ENCODE peak calls at places on chromosomes 13 and 19, in four cellular contexts. I, E, S and H are unnamed samples.
A peak's percentile ranks its signal among the peaks of the same experiment; 100 is the strongest.

GRCh38 chr19:5799247-5800241 is 5.3 kb upstream of the NRTN start:
- DNase-seq in I (no peak), E (no peak), S (no peak), H (no peak)

GRCh38 chr19:3343619-3344502 is 22.5 kb upstream of the NFIC start:
- DNase-seq in I (no peak), E (peak; percentile 56), S (peak; percentile 97), H (peak; percentile 89)

GRCh38 chr19:36245210-36246005 is 30.5 kb downstream of the ZNF146 start:
- DNase-seq in I (no peak), E (no peak), S (no peak), H (no peak)

GRCh38 chr13:110347088-110347487 is 40.0 kb downstream of the COL4A2 start:
- DNase-seq in I (no peak), E (no peak), S (no peak), H (no peak)

GRCh38 chr13:33204130-33204927 is 81.2 kb downstream of the STARD13 start:
- DNase-seq in I (no peak), E (no peak), S (no peak), H (peak; percentile 74)

GRCh38 chr19:8147579-8147978 is 1.8 kb downstream of the FBN3 start:
- DNase-seq in I (no peak), E (no peak), S (no peak), H (no peak)

GRCh38 chr19:17967258-17968051 is 548 bp downstream of the KCNN1 start:
- DNase-seq in I (no peak), E (no peak), S (no peak), H (no peak)

GRCh38 chr19:42038675-42039074 is 31.3 kb downstream of the GRIK5 start:
- DNase-seq in I (no peak), E (no peak), S (no peak), H (no peak)

GRCh38 chr19:2095338-2095938 is 688 bp downstream of the MOB3A start:
- DNase-seq in I (no peak), E (peak; percentile 15), S (no peak), H (no peak)

GRCh38 chr19:12891553-12892021 is 627 bp downstream of the GCDH start:
- DNase-seq in I (no peak), E (no peak), S (no peak), H (no peak)

GRCh38 chr19:1128111-1128510 is 24.3 kb downstream of the GPX4 start:
- DNase-seq in I (no peak), E (no peak), S (no peak), H (no peak)

GRCh38 chr19:19026299-19026971 is 6.9 kb downstream of the SUGP2 start:
- DNase-seq in I (no peak), E (no peak), S (peak; percentile 49), H (no peak)

GRCh38 chr19:3123088-3123721 is 12.6 kb upstream of the GNA15 start:
- DNase-seq in I (no peak), E (no peak), S (no peak), H (no peak)

GRCh38 chr19:34367424-34367957 is 2.5 kb downstream of the GPI start:
- DNase-seq in I (no peak), E (no peak), S (no peak), H (no peak)

GRCh38 chr13:94280357-94280756 is 199.1 kb downstream of the DCT start:
- DNase-seq in I (no peak), E (no peak), S (no peak), H (no peak)

GRCh38 chr19:47765522-47766358 is 12.8 kb upstream of the SELENOW start:
- DNase-seq in I (no peak), E (no peak), S (no peak), H (no peak)

GRCh38 chr13:90272356-90272755 is 1075.1 kb upstream of the MIR17HG start:
- DNase-seq in I (peak; percentile 2), E (no peak), S (no peak), H (no peak)

GRCh38 chr13:25806304-25806974 is 245.4 kb downstream of the SHISA2 start:
- DNase-seq in I (no peak), E (no peak), S (no peak), H (no peak)

GRCh38 chr19:56718231-56718630 is 46.7 kb upstream of the ZNF835 start:
- DNase-seq in I (no peak), E (no peak), S (no peak), H (no peak)

GRCh38 chr19:38470788-38471480 is 37.4 kb downstream of the RYR1 start:
- DNase-seq in I (no peak), E (no peak), S (no peak), H (no peak)

GRCh38 chr13:59750860-59751259 is 412.9 kb downstream of the DIAPH3 start:
- DNase-seq in I (no peak), E (no peak), S (no peak), H (no peak)

GRCh38 chr19:12788682-12789097 is 2.6 kb upstream of the JUNB start:
- DNase-seq in I (no peak), E (no peak), S (peak; percentile 72), H (peak; percentile 94)

GRCh38 chr13:75544681-75545333 is 4.8 kb upstream of the UCHL3 start:
- DNase-seq in I (peak; percentile 63), E (no peak), S (peak; percentile 22), H (no peak)

GRCh38 chr13:113157929-113158747 is at the start of gene PROZ:
- DNase-seq in I (no peak), E (no peak), S (no peak), H (no peak)

GRCh38 chr13:68810660-68811059 is 1297.0 kb upstream of the ATXN8OS start:
- DNase-seq in I (no peak), E (no peak), S (no peak), H (no peak)

GRCh38 chr19:33678796-33679195 is 57.0 kb downstream of the CHST8 start:
- DNase-seq in I (no peak), E (no peak), S (peak; percentile 27), H (peak; percentile 63)

GRCh38 chr19:37699057-37699456 is 20.5 kb downstream of the ZNF607 start:
- DNase-seq in I (no peak), E (no peak), S (no peak), H (no peak)

GRCh38 chr13:98462946-98463345 is 114.0 kb downstream of the STK24 start:
- DNase-seq in I (no peak), E (no peak), S (no peak), H (no peak)

GRCh38 chr19:1271528-1272422 is 2.6 kb downstream of the CIRBP start:
- DNase-seq in I (no peak), E (no peak), S (no peak), H (no peak)